ENCODE peak calls at places on chromosomes 2 and 18, in nine cellular contexts. One of them, this sample, is unnamed. For H3K4me1 and H3K27me3, the result is how much of the 10 kb centered on the place peaks cover.

GRCh38 chr18:12585218-12585617 is 72.7 kb downstream of the SPIRE1 start:
- DNase-seq in tibial nerve: no peak
- DNase-seq in PC-9: no peak
- DNase-seq in GM23248: no peak
- DNase-seq in HAP-1: no peak
- DNase-seq in mesendoderm: no peak
- DNase-seq in neuronal stem cell: no peak
- DNase-seq in lower lobe of right lung: no peak
- DNase-seq in cardiac muscle cell: no peak
- DNase-seq in this sample: no peak

GRCh38 chr2:40072442-40073232 is 293.6 kb upstream of the THUMPD2 start:
- DNase-seq in cardiac muscle cell: no peak
- DNase-seq in HAP-1: no peak
- DNase-seq in tibial nerve: no peak
- DNase-seq in neuronal stem cell: no peak
- DNase-seq in lower lobe of right lung: no peak
- DNase-seq in mesendoderm: no peak
- DNase-seq in GM23248: no peak
- DNase-seq in PC-9: no peak
- DNase-seq in this sample: no peak

GRCh38 chr2:23153484-23153883 is 231.5 kb upstream of the KLHL29 start:
- DNase-seq in mesendoderm: no peak
- DNase-seq in tibial nerve: no peak
- DNase-seq in cardiac muscle cell: no peak
- DNase-seq in lower lobe of right lung: no peak
- DNase-seq in PC-9: no peak
- DNase-seq in neuronal stem cell: no peak
- DNase-seq in GM23248: no peak
- DNase-seq in HAP-1: no peak
- DNase-seq in this sample: no peak

GRCh38 chr2:69384618-69385081 is 2.4 kb downstream of the GFPT1 start:
- DNase-seq in cardiac muscle cell: peak
- DNase-seq in GM23248: peak
- DNase-seq in mesendoderm: no peak
- DNase-seq in neuronal stem cell: no peak
- DNase-seq in lower lobe of right lung: no peak
- DNase-seq in PC-9: no peak
- DNase-seq in tibial nerve: no peak
- DNase-seq in HAP-1: no peak
- DNase-seq in this sample: no peak

GRCh38 chr2:48434101-48434500 is 95.9 kb upstream of the STON1 start:
- DNase-seq in neuronal stem cell: no peak
- DNase-seq in mesendoderm: no peak
- DNase-seq in PC-9: no peak
- DNase-seq in HAP-1: no peak
- DNase-seq in tibial nerve: no peak
- DNase-seq in GM23248: no peak
- DNase-seq in lower lobe of right lung: no peak
- DNase-seq in cardiac muscle cell: no peak
- DNase-seq in this sample: no peak

GRCh38 chr2:190215620-190216019 is 104.0 kb downstream of the HIBCH start:
- DNase-seq in mesendoderm: no peak
- DNase-seq in tibial nerve: no peak
- DNase-seq in GM23248: peak
- DNase-seq in HAP-1: no peak
- DNase-seq in neuronal stem cell: peak
- DNase-seq in PC-9: no peak
- DNase-seq in cardiac muscle cell: peak
- DNase-seq in lower lobe of right lung: no peak
- DNase-seq in this sample: no peak

GRCh38 chr2:36672199-36672598 is 24.3 kb upstream of the VIT start:
- DNase-seq in cardiac muscle cell: peak
- DNase-seq in HAP-1: peak
- DNase-seq in GM23248: peak
- DNase-seq in neuronal stem cell: peak
- DNase-seq in lower lobe of right lung: no peak
- DNase-seq in PC-9: no peak
- DNase-seq in tibial nerve: no peak
- DNase-seq in mesendoderm: peak
- DNase-seq in this sample: peak

GRCh38 chr18:54607213-54607934 is 16.3 kb downstream of the DYNAP start:
- DNase-seq in HAP-1: peak
- DNase-seq in cardiac muscle cell: peak
- DNase-seq in GM23248: peak
- DNase-seq in neuronal stem cell: no peak
- DNase-seq in lower lobe of right lung: no peak
- DNase-seq in tibial nerve: no peak
- DNase-seq in PC-9: peak
- DNase-seq in mesendoderm: peak
- DNase-seq in this sample: peak

GRCh38 chr18:45255142-45255890 is 360.0 kb upstream of the SLC14A2 start:
- DNase-seq in mesendoderm: peak
- DNase-seq in neuronal stem cell: no peak
- DNase-seq in GM23248: peak
- DNase-seq in cardiac muscle cell: peak
- DNase-seq in HAP-1: no peak
- DNase-seq in tibial nerve: peak
- DNase-seq in PC-9: peak
- DNase-seq in lower lobe of right lung: no peak
- DNase-seq in this sample: no peak

GRCh38 chr2:100865819-100866462 is 46.0 kb downstream of the NPAS2 start:
- DNase-seq in GM23248: peak
- DNase-seq in tibial nerve: no peak
- DNase-seq in HAP-1: no peak
- DNase-seq in neuronal stem cell: no peak
- DNase-seq in PC-9: no peak
- DNase-seq in mesendoderm: no peak
- DNase-seq in lower lobe of right lung: no peak
- DNase-seq in cardiac muscle cell: peak
- DNase-seq in this sample: no peak

GRCh38 chr2:10550206-10551001 is 102.3 kb upstream of the ODC1 start:
- DNase-seq in tibial nerve: no peak
- DNase-seq in mesendoderm: no peak
- DNase-seq in neuronal stem cell: no peak
- DNase-seq in cardiac muscle cell: no peak
- DNase-seq in lower lobe of right lung: no peak
- DNase-seq in HAP-1: no peak
- DNase-seq in GM23248: no peak
- DNase-seq in PC-9: no peak
- DNase-seq in this sample: no peak

GRCh38 chr2:159518321-159519005 is 97.9 kb downstream of the BAZ2B start:
- DNase-seq in tibial nerve: no peak
- DNase-seq in lower lobe of right lung: no peak
- DNase-seq in cardiac muscle cell: no peak
- DNase-seq in PC-9: no peak
- DNase-seq in mesendoderm: no peak
- DNase-seq in neuronal stem cell: no peak
- DNase-seq in GM23248: no peak
- DNase-seq in HAP-1: no peak
- DNase-seq in this sample: no peak

DNA sequence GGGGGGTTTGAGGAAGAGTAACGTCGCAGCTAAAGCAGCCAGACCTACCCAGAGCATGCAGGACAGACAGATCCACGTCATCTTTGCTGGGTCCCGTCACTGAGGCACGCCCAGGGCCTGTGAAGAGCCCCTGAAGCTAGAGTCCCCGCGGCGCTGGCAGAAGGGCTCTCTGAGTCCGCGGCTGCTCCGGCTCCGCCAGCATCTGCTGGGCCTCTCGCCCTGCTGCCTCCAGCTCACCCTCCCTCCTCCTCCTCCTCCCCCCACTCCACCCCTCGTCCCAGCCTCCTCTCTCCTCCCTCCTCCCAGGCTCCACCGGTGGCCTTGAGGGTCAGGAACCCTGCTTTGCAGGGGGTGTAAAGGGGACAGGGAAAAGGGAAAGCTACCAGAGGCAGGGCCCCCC is at the start of gene TNS1:
- DNase-seq in lower lobe of right lung: no peak
- DNase-seq in cardiac muscle cell: peak
- DNase-seq in neuronal stem cell: no peak
- DNase-seq in mesendoderm: no peak
- DNase-seq in tibial nerve: peak
- DNase-seq in GM23248: peak
- DNase-seq in HAP-1: no peak
- DNase-seq in PC-9: no peak
- DNase-seq in this sample: no peak
- H3K4me3 ChIP-seq in lower lobe of right lung: peak
- H3K4me3 ChIP-seq in cardiac muscle cell: no peak
- H3K4me3 ChIP-seq in neuronal stem cell: peak
- H3K4me3 ChIP-seq in mesendoderm: no peak
- H3K4me3 ChIP-seq in tibial nerve: peak
- H3K4me3 ChIP-seq in GM23248: peak
- H3K4me3 ChIP-seq in HAP-1: no peak
- H3K4me3 ChIP-seq in PC-9: no peak
- H3K4me3 ChIP-seq in this sample: no peak

GRCh38 chr2:28101892-28102291 is 211.4 kb downstream of the BABAM2 start:
- DNase-seq in mesendoderm: no peak
- DNase-seq in neuronal stem cell: no peak
- DNase-seq in cardiac muscle cell: peak
- DNase-seq in GM23248: peak
- DNase-seq in tibial nerve: no peak
- DNase-seq in PC-9: no peak
- DNase-seq in lower lobe of right lung: no peak
- DNase-seq in HAP-1: no peak
- DNase-seq in this sample: no peak

GRCh38 chr2:28101123-28101522 is 210.6 kb downstream of the BABAM2 start:
- DNase-seq in lower lobe of right lung: no peak
- DNase-seq in GM23248: peak
- DNase-seq in cardiac muscle cell: no peak
- DNase-seq in neuronal stem cell: no peak
- DNase-seq in PC-9: no peak
- DNase-seq in mesendoderm: no peak
- DNase-seq in HAP-1: no peak
- DNase-seq in tibial nerve: no peak
- DNase-seq in this sample: no peak

GRCh38 chr2:28108143-28108542 is 217.6 kb downstream of the BABAM2 start:
- DNase-seq in tibial nerve: no peak
- DNase-seq in cardiac muscle cell: peak
- DNase-seq in GM23248: peak
- DNase-seq in lower lobe of right lung: no peak
- DNase-seq in HAP-1: no peak
- DNase-seq in PC-9: no peak
- DNase-seq in neuronal stem cell: no peak
- DNase-seq in mesendoderm: no peak
- DNase-seq in this sample: no peak

GRCh38 chr2:28102455-28102874 is 211.9 kb downstream of the BABAM2 start:
- DNase-seq in PC-9: no peak
- DNase-seq in GM23248: peak
- DNase-seq in tibial nerve: peak
- DNase-seq in cardiac muscle cell: peak
- DNase-seq in neuronal stem cell: no peak
- DNase-seq in lower lobe of right lung: no peak
- DNase-seq in mesendoderm: no peak
- DNase-seq in HAP-1: no peak
- DNase-seq in this sample: no peak

DNA sequence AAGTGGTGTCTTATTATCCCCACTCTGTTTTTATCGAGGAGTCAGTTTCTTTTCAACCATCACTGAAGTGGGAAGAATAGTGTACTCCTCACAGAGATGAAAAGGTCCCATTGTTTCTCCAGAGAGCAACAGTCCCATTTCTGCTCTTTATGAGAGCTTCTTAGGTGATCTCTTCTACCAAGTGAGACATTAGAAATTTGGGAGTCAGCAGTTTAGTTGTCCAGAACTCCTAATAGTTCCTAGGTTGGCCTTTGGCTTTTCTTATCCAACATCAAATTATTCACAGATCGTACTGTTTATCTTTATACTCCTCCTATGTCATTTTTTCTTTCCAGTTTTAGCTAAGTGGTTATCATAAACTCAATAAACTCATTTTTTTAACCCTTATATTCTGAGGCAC is 213.1 kb downstream of the BABAM2 start:
- DNase-seq in mesendoderm: no peak
- DNase-seq in HAP-1: no peak
- DNase-seq in neuronal stem cell: no peak
- DNase-seq in PC-9: no peak
- DNase-seq in lower lobe of right lung: no peak
- DNase-seq in tibial nerve: no peak
- DNase-seq in cardiac muscle cell: no peak
- DNase-seq in GM23248: no peak
- DNase-seq in this sample: no peak
- H3K4me1 ChIP-seq in mesendoderm: under half
- H3K4me1 ChIP-seq in HAP-1: under half
- H3K4me1 ChIP-seq in neuronal stem cell: under half
- H3K4me1 ChIP-seq in PC-9: under half
- H3K4me1 ChIP-seq in lower lobe of right lung: under half
- H3K4me1 ChIP-seq in tibial nerve: under half
- H3K4me1 ChIP-seq in cardiac muscle cell: under half
- H3K4me1 ChIP-seq in GM23248: under half
- H3K4me1 ChIP-seq in this sample: under half

DNA sequence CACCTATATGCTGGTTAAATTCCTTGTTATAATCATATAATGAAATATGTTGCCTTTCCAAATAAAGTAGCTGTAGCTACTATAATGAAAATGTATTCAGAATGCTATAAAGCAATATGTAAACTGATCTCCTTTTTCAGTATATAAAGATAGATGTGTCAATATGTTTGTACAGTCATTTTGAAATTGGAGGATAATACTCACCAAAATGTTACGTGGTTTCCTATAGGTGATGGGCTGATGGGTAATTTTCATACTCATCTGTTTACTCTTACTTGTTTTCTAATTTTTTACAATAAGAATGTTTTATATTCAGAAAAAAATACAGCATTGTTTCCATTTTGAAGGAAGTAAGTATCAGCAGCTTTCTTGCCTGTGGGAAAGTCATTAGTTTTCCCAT is 70.2 kb downstream of the PRKRA start:
- DNase-seq in PC-9: no peak
- DNase-seq in lower lobe of right lung: no peak
- DNase-seq in neuronal stem cell: no peak
- DNase-seq in HAP-1: no peak
- DNase-seq in tibial nerve: no peak
- DNase-seq in cardiac muscle cell: no peak
- DNase-seq in mesendoderm: no peak
- DNase-seq in GM23248: no peak
- DNase-seq in this sample: no peak
- H3K27me3 ChIP-seq in PC-9: under half
- H3K27me3 ChIP-seq in lower lobe of right lung: under half
- H3K27me3 ChIP-seq in neuronal stem cell: under half
- H3K27me3 ChIP-seq in HAP-1: under half
- H3K27me3 ChIP-seq in tibial nerve: under half
- H3K27me3 ChIP-seq in cardiac muscle cell: under half
- H3K27me3 ChIP-seq in mesendoderm: under half
- H3K27me3 ChIP-seq in GM23248: under half
- H3K27me3 ChIP-seq in this sample: under half

DNA sequence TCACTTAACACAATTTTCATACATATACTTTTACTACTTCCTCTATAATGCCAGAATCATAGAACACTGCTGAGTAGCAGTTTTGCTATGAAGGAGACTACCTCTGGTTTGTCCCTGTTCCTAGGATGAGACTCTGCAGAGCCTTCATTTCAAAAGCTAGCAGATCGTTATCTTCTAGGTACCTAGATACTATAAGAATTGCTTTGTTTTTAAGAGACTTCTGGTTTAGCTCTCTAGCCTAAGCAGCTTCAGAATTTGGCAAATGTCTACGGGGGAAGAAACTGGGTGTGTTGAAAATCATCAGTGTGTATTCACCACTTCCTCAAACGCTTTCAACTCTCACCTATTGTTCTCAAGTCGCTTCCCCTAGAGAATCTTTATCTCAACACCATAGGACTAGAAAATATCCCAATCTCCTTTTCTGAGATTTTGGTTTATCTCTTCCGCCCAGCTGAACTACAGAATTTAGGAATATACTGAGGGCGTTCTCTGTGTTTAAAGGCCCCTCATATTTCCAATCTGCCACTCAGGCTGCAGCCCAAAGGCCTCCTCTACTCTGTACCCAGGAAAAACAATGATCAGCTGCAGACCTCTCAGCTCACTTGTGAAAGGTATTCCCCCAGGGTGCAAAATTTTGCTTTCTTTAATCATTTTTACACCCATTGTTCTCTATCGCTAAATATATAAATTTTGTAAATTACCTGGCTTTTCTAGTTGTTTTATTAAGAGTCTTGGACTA is 28.7 kb downstream of the SMAD2 start:
- DNase-seq in PC-9: no peak
- DNase-seq in tibial nerve: no peak
- DNase-seq in neuronal stem cell: no peak
- DNase-seq in cardiac muscle cell: peak
- DNase-seq in GM23248: no peak
- DNase-seq in mesendoderm: peak
- DNase-seq in HAP-1: no peak
- DNase-seq in lower lobe of right lung: no peak
- DNase-seq in this sample: no peak
- H3K4me3 ChIP-seq in PC-9: no peak
- H3K4me3 ChIP-seq in tibial nerve: no peak
- H3K4me3 ChIP-seq in neuronal stem cell: no peak
- H3K4me3 ChIP-seq in cardiac muscle cell: no peak
- H3K4me3 ChIP-seq in GM23248: no peak
- H3K4me3 ChIP-seq in mesendoderm: no peak
- H3K4me3 ChIP-seq in HAP-1: no peak
- H3K4me3 ChIP-seq in lower lobe of right lung: no peak
- H3K4me3 ChIP-seq in this sample: no peak